ENCODE peak calls at places on chromosomes 13 and 19, in ten cellular contexts. I is neural progenitor cell; Z is thoracic aorta; N is CD8-positive, alpha-beta T cell; H is transverse colon; F is heart left ventricle; J is K562; D is body of pancreas; R is vagina; B is right lobe of liver. W is an unnamed sample. For H3K36me3, the result is how much of the 10 kb centered on the place peaks cover.

GRCh38 chr19:11581740-11582139 is 4.3 kb upstream of the ACP5 start:
- DNase-seq in R (no peak), Z (no peak), F (no peak), I (no peak), B (no peak), J (peak), N (no peak), D (no peak), H (peak), W (no peak)

GRCh38 chr13:38804536-38804935 is 117.7 kb downstream of the FREM2 start:
- DNase-seq in R (no peak), N (no peak), J (no peak), H (no peak), F (no peak), B (no peak), Z (no peak), I (no peak), D (no peak), W (no peak)

GRCh38 chr19:9848761-9849160 is 13.6 kb downstream of the PIN1 start:
- DNase-seq in H (no peak), B (no peak), I (no peak), J (no peak), F (no peak), R (no peak), D (no peak), Z (no peak), N (no peak), W (no peak)

GRCh38 chr19:10892256-10892655 is 20.9 kb downstream of the CARM1 start:
- DNase-seq in Z (no peak), R (no peak), F (no peak), D (no peak), H (no peak), J (no peak), N (no peak), B (no peak), I (no peak), W (no peak)

GRCh38 chr13:41053384-41053826 is 7.9 kb upstream of the WBP4 start:
- DNase-seq in Z (no peak), N (no peak), D (no peak), I (no peak), F (peak), R (no peak), H (no peak), J (no peak), B (no peak), W (no peak)

GRCh38 chr19:1112254-1113208 is 8.7 kb downstream of the GPX4 start:
- DNase-seq in R (no peak), H (peak), Z (no peak), J (peak), B (no peak), N (no peak), I (peak), D (peak), F (no peak), W (no peak)

GRCh38 chr19:33500991-33501390 is 20.6 kb downstream of the PEPD start:
- DNase-seq in J (no peak), B (no peak), F (peak), I (no peak), Z (no peak), H (no peak), N (no peak), R (no peak), D (no peak), W (peak)

GRCh38 chr13:94956407-94957110 is 244.2 kb upstream of the SOX21 start:
- DNase-seq in N (no peak), D (no peak), R (no peak), J (no peak), B (no peak), F (no peak), H (no peak), I (no peak), Z (no peak), W (no peak)

GRCh38 chr19:32966750-32967149 is 5.0 kb downstream of the CEP89 start:
- DNase-seq in I (no peak), Z (no peak), R (no peak), N (no peak), F (no peak), J (no peak), B (no peak), H (no peak), D (no peak), W (no peak)

GRCh38 chr13:45621950-45622349 is 6.4 kb upstream of the ERICH6B start:
- DNase-seq in B (no peak), D (no peak), N (no peak), R (no peak), F (no peak), I (peak), Z (no peak), J (no peak), H (no peak), W (no peak)

GRCh38 chr13:45628094-45628493 is 12.6 kb upstream of the ERICH6B start:
- DNase-seq in I (no peak), D (no peak), R (no peak), F (no peak), J (no peak), N (no peak), Z (no peak), B (no peak), H (no peak), W (no peak)

GRCh38 chr13:45626731-45627374 is 11.3 kb upstream of the ERICH6B start:
- DNase-seq in R (no peak), N (no peak), H (no peak), D (no peak), F (no peak), J (no peak), I (no peak), B (no peak), Z (no peak), W (no peak)

GRCh38 chr13:45627656-45628055 is 12.1 kb upstream of the ERICH6B start:
- DNase-seq in D (no peak), F (no peak), R (no peak), N (no peak), J (no peak), I (no peak), Z (no peak), H (no peak), B (no peak), W (no peak)

DNA sequence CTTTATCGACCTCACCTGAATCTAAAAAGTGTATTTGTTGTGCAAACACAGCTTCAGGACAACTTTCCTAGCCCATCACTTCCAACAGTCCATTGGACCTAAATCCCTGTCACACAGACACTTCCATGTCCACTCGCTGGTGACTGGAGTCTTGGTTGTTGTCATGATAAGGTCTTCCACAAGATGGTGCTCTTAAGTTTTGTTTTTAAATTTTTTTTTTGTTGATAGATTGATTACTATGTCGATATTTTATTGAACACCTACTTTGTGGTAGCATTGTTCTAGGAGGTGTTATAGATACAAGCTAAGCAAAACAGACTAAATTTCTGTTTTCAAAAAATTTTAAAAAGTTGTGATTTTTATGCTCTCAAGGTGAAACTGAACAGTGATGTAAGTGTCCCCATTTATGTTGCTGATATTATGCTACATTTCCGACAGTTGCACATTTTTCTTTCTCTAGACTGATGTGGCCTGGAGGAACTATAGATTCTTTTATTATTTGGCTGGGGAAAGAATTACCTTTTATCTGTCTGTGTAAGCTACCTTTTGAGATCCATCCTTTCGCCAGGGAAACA is 8.1 kb upstream of the ERICH6B start:
- DNase-seq in I (peak), H (no peak), J (peak), N (no peak), Z (no peak), F (no peak), B (no peak), R (no peak), D (no peak), W (no peak)
- TF ChIP-seq CTCF in I (peak), H (peak), J (peak), N (peak), Z (no peak), F (peak), B (peak), R (peak), D (peak), W (peak)

GRCh38 chr19:51370230-51370629 is 1.4 kb upstream of the CLDND2 start:
- DNase-seq in B (no peak), I (no peak), N (no peak), J (no peak), F (no peak), D (no peak), Z (no peak), R (no peak), H (no peak), W (no peak)
- H3K36me3 ChIP-seq in B (under half), I (under half), N (under half), J (under half), F (under half), D (under half), Z (under half), R (under half), H (under half), W (under half)

GRCh38 chr13:36850790-36851438 is 31.9 kb downstream of the RFXAP start:
- DNase-seq in J (no peak), D (no peak), N (no peak), B (no peak), I (peak), R (no peak), H (peak), F (no peak), Z (no peak), W (no peak)

GRCh38 chr13:36847541-36848045 is 28.6 kb downstream of the RFXAP start:
- DNase-seq in D (no peak), J (no peak), H (no peak), F (no peak), B (no peak), Z (no peak), N (no peak), R (no peak), I (no peak), W (no peak)

GRCh38 chr13:36848228-36848982 is 29.4 kb downstream of the RFXAP start:
- DNase-seq in J (no peak), D (no peak), N (no peak), F (no peak), Z (no peak), B (no peak), I (peak), H (no peak), R (no peak), W (no peak)
- TF ChIP-seq CTCF in J (peak), D (no peak), N (no peak), F (no peak), Z (no peak), B (no peak), I (peak), H (no peak), R (no peak), W (no peak)

GRCh38 chr19:47374876-47375693 is 26.0 kb downstream of the DHX34 start:
- DNase-seq in Z (no peak), B (no peak), J (no peak), F (no peak), R (no peak), H (no peak), I (no peak), D (no peak), N (no peak), W (no peak)
- H3K36me3 ChIP-seq in Z (half or more), B (under half), J (half or more), F (under half), R (under half), H (under half), I (under half), D (under half), N (under half), W (half or more)

DNA sequence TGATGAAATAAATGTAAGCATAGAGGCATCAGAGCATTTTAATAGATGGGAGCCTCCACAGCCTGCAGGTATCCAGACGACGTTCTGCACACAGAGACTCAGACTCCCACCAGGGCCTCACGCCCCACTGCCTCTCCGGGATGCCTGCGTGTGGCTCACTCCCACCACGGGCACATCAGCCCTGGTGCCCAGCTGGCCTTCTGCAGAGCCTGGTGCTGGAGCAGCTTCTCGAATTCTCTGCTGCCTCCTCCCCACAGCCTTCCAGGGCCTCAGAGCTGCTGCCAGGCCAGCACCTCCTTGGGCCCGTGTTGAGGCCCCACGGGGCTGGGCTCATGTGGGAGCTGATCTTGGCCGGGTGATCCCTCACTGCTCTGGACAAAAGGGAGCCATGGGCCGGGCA is 90.9 kb downstream of the KDM4B start:
- DNase-seq in J (no peak), Z (no peak), B (no peak), F (no peak), D (no peak), N (no peak), H (no peak), I (no peak), R (no peak), W (no peak)
- TF ChIP-seq CTCF in J (no peak), Z (no peak), B (no peak), F (no peak), D (no peak), N (no peak), H (no peak), I (no peak), R (no peak), W (no peak)

GRCh38 chr13:99431927-99432636 is 69.2 kb upstream of the TM9SF2 start:
- DNase-seq in D (no peak), B (no peak), R (no peak), I (no peak), J (no peak), N (no peak), H (no peak), Z (no peak), F (no peak), W (no peak)

GRCh38 chr13:99435116-99435515 is 66.2 kb upstream of the TM9SF2 start:
- DNase-seq in H (no peak), F (no peak), I (no peak), N (no peak), D (no peak), R (no peak), B (no peak), J (no peak), Z (no peak), W (no peak)

GRCh38 chr13:99433543-99434075 is 67.7 kb upstream of the TM9SF2 start:
- DNase-seq in Z (no peak), J (no peak), B (no peak), R (no peak), F (no peak), H (no peak), N (no peak), D (no peak), I (no peak), W (no peak)

GRCh38 chr13:99434258-99434788 is 66.9 kb upstream of the TM9SF2 start:
- DNase-seq in J (peak), H (peak), B (no peak), N (peak), F (no peak), D (no peak), R (no peak), I (no peak), Z (no peak), W (no peak)

GRCh38 chr13:99432637-99433542 is 68.4 kb upstream of the TM9SF2 start:
- DNase-seq in B (peak), J (no peak), F (peak), N (peak), I (peak), H (peak), R (no peak), D (peak), Z (no peak), W (no peak)
- H3K36me3 ChIP-seq in B (under half), J (under half), F (under half), N (under half), I (under half), H (under half), R (under half), D (under half), Z (under half), W (under half)